ENCODE peak calls at places on chromosomes 1 and 21, in seven cellular contexts. F is stimulated activated CD4-positive, alpha-beta T cell treated with anti-CD3 and anti-CD28 coated beads, Interleukin-1b, Interleukin-23, amount 100 ng/mL, for 4 hours; P is Right ventricle myocardium superior; U is NCI-H460; O is activated gamma-delta T cell; G is Right ventricle myocardium inferior; D is COR-L47. K is an unnamed sample.

GRCh38 chr1:116496380-116496779 is 74.4 kb downstream of the CD58 start:
- DNase-seq in O (no peak), D (no peak), P (peak), F (no peak), G (peak), U (peak), K (peak)

GRCh38 chr1:226903819-226904710 is 33.6 kb downstream of the PSEN2 start:
- DNase-seq in O (no peak), D (no peak), U (no peak), P (no peak), G (no peak), F (no peak), K (peak)

GRCh38 chr1:180255538-180256352 is 25.7 kb downstream of the LHX4 start:
- DNase-seq in G (no peak), O (no peak), D (no peak), F (no peak), P (no peak), U (no peak), K (no peak)

GRCh38 chr1:101037316-101037715 is 11.7 kb upstream of the DPH5 start:
- DNase-seq in F (no peak), P (no peak), D (no peak), U (no peak), G (no peak), O (no peak), K (peak)

GRCh38 chr1:201495447-201496295 is 11.3 kb downstream of the CSRP1 start:
- DNase-seq in D (peak), F (no peak), U (peak), G (peak), O (no peak), P (peak), K (peak)

GRCh38 chr21:17725339-17725738 is 93.8 kb downstream of the C21orf91 start:
- DNase-seq in G (no peak), O (no peak), U (no peak), D (peak), P (no peak), F (no peak), K (no peak)

GRCh38 chr1:145707183-145707867 is at the start of gene PDZK1:
- DNase-seq in U (no peak), D (no peak), G (no peak), F (no peak), P (no peak), O (no peak), K (no peak)

GRCh38 chr1:94790670-94791069 is 29.5 kb upstream of the SLC44A3 start:
- DNase-seq in D (no peak), P (no peak), O (no peak), G (no peak), F (no peak), U (no peak), K (no peak)

GRCh38 chr21:43362306-43362927 is 64.5 kb downstream of the SIK1 start:
- DNase-seq in D (no peak), G (peak), O (peak), P (peak), F (peak), U (no peak), K (peak)

GRCh38 chr1:31926252-31926651 is 11.9 kb downstream of the PTP4A2 start:
- DNase-seq in O (no peak), G (no peak), D (no peak), P (no peak), F (no peak), U (no peak), K (no peak)

GRCh38 chr1:147527941-147528936 is 13.1 kb upstream of the BCL9 start:
- DNase-seq in F (no peak), P (no peak), G (no peak), D (no peak), U (no peak), O (no peak), K (no peak)

K was measured in amniotic epithelial cell.